ENCODE peak calls at places on chromosome 2, in eight cellular contexts. X is Peyer's patch; G is MM.1S; F is hepatocyte; R is heart right ventricle; A is uterus; Z is CD8-positive, alpha-beta memory T cell; T is foreskin keratinocyte. H is an unnamed sample. For H3K4me1 and H3K27me3, the result is how much of the 10 kb centered on the place peaks cover.

GRCh38 chr2:238106339-238106697 is 6.2 kb downstream of the ESPNL start:
- DNase-seq in Z (no peak), A (no peak), F (peak), R (no peak), T (no peak), G (no peak), X (peak), H (peak)

GRCh38 chr2:151051584-151052220 is 210.0 kb downstream of the RBM43 start:
- DNase-seq in A (no peak), F (peak), Z (no peak), T (no peak), X (peak), G (peak), R (peak), H (no peak)

GRCh38 chr2:207039225-207039624 is 99.9 kb downstream of the CPO start:
- DNase-seq in F (no peak), A (no peak), G (no peak), T (no peak), R (no peak), X (no peak), Z (no peak), H (no peak)

GRCh38 chr2:150136901-150137300 is 350.6 kb downstream of the RND3 start:
- DNase-seq in R (no peak), X (no peak), Z (no peak), A (no peak), T (peak), G (no peak), F (no peak), H (no peak)

GRCh38 chr2:112996635-112997034 is 8.6 kb upstream of the IL36A start:
- DNase-seq in Z (peak), A (no peak), X (peak), G (peak), R (no peak), T (no peak), F (no peak), H (no peak)

GRCh38 chr2:199806179-199806578 is 44.8 kb downstream of the FTCDNL1 start:
- DNase-seq in A (no peak), F (no peak), X (no peak), Z (no peak), R (no peak), G (no peak), T (no peak), H (no peak)

GRCh38 chr2:209993968-209994367 is 8.5 kb upstream of the RPE start:
- DNase-seq in T (no peak), Z (no peak), R (no peak), F (no peak), G (no peak), A (no peak), X (no peak), H (no peak)

GRCh38 chr2:226888971-226889370 is 53.1 kb downstream of the RHBDD1 start:
- DNase-seq in G (no peak), T (no peak), A (no peak), F (no peak), X (no peak), R (no peak), Z (no peak), H (no peak)

GRCh38 chr2:187294043-187294442 is 154.0 kb downstream of the CALCRL start:
- DNase-seq in R (no peak), Z (no peak), X (no peak), G (no peak), F (no peak), T (peak), A (no peak), H (no peak)

GRCh38 chr2:222176890-222177289 is 121.9 kb downstream of the PAX3 start:
- DNase-seq in T (no peak), F (no peak), A (no peak), Z (no peak), R (no peak), X (no peak), G (no peak), H (no peak)

GRCh38 chr2:239432174-239432573 is 31.4 kb upstream of the HDAC4 start:
- DNase-seq in G (no peak), X (no peak), T (no peak), A (no peak), Z (no peak), F (no peak), R (no peak), H (no peak)

GRCh38 chr2:47293967-47294366 is 109.0 kb upstream of the MSH2 start:
- DNase-seq in Z (no peak), R (no peak), A (no peak), F (no peak), X (peak), G (no peak), T (no peak), H (no peak)

GRCh38 chr2:147560810-147561521 is 283.9 kb upstream of the ACVR2A start:
- DNase-seq in G (no peak), Z (no peak), T (no peak), A (no peak), X (no peak), R (no peak), F (no peak), H (no peak)

GRCh38 chr2:127067620-127068350 is 39.2 kb downstream of the BIN1 start:
- DNase-seq in X (peak), G (peak), R (peak), T (peak), F (peak), Z (peak), A (peak), H (peak)

GRCh38 chr2:21836766-21837543 is 713.2 kb downstream of the TDRD15 start:
- DNase-seq in G (no peak), T (no peak), X (no peak), A (no peak), R (no peak), Z (no peak), F (no peak), H (no peak)

GRCh38 chr2:105789745-105790466 is 45.2 kb downstream of the NCK2 start:
- DNase-seq in F (no peak), Z (peak), A (peak), R (peak), X (peak), G (peak), T (peak), H (no peak)
- H3K4me1 ChIP-seq in F (under half), Z (half or more), A (under half), R (half or more), X (under half), G (half or more), T (under half), H (under half)

DNA sequence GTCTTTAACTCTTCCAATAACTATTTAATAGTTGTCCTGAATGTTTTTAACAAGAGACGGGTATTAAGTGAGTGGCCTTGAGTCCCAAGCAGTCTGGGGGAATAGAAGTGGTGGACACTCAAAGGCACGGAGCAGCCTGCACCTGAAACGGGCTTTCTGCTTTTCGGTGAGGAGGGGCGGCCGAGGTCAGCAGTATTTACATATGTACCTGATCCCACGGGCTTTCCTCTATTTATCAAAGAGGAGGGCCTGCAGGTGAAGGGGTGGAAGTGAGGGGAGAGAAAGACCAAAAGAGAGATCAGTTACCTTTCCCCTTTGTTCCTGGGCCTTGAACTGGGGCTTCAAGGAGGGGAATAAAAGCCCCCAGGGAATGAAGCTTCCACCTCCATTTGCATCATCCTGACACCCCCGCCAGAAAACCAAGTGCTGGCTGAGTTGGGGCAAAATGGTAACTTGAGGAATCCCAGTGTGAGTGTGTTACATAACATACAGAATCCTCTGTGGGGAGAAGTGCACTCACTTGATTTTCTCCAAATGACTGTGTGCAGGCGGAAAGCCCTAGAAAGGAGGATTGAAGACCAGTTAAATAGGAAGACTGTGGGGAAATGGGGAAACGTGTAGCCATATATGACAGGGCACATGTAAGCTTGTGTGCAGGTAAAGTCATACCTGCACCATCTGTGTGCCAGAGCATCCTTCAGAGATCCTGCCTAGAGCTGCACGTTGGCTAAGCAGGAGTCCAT is 12.4 kb downstream of the POU3F3 start:
- DNase-seq in A (no peak), Z (no peak), X (no peak), G (no peak), F (no peak), T (no peak), R (no peak), H (no peak)
- H3K27me3 ChIP-seq in A (half or more), Z (under half), X (under half), G (under half), F (half or more), T (half or more), R (half or more), H (half or more)

GRCh38 chr2:144437636-144438035 is 82.3 kb downstream of the ZEB2 start:
- DNase-seq in G (no peak), R (no peak), F (no peak), X (no peak), T (no peak), A (no peak), Z (no peak), H (no peak)

GRCh38 chr2:144441711-144442141 is 78.2 kb downstream of the ZEB2 start:
- DNase-seq in X (no peak), R (no peak), F (no peak), Z (no peak), G (no peak), A (no peak), T (no peak), H (no peak)

GRCh38 chr2:144443837-144444236 is 76.1 kb downstream of the ZEB2 start:
- DNase-seq in X (no peak), T (no peak), G (no peak), F (no peak), A (no peak), R (no peak), Z (no peak), H (no peak)

GRCh38 chr2:144434865-144435264 is 85.1 kb downstream of the ZEB2 start:
- DNase-seq in G (no peak), R (no peak), X (no peak), A (no peak), F (no peak), Z (no peak), T (no peak), H (no peak)

DNA sequence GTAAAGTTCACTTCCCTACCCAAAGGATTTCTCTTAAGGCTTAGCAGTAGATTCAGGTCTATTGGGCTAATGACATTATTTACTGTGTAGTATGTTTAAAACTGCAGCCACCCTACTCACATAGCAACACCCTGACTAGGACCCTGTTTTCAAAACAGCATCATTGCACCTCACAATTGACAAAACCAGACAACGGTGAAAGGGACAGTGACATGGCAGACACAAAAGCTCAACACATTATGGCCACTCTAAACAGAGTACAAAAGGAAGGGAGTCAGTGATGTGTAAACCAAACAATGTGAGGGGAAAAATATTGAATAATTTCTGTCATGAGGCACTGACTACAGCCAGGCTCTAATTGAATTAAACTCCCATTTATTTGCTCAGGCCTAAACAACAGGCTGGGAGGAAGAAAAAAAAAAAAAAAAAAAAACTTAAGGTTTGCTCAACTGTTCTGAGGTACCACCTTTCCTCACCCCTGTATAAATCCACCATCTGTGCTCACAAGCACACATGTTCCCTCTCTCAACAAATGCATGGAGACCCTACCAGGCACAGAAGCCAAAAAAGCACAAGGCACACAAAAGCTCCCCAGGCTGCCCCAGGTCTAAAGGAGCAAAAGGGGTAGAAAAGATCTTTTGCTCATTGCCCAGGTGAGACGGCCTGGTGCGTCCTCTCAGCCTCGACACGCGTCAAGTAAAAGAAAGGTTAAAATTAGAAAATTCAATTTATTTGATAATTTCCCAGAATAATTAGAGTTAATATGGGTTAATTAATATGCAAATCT is 81.0 kb downstream of the ZEB2 start:
- DNase-seq in F (no peak), G (no peak), R (no peak), A (no peak), T (no peak), Z (no peak), X (no peak), H (no peak)
- H3K4me1 ChIP-seq in F (under half), G (under half), R (under half), A (under half), T (under half), Z (under half), X (under half), H (under half)

GRCh38 chr2:219434468-219434717 is 250 bp upstream of the SPEG start:
- DNase-seq in R (no peak), Z (no peak), A (peak), X (no peak), T (no peak), G (no peak), F (no peak), H (no peak)

GRCh38 chr2:219436491-219436890 is 1.8 kb downstream of the SPEG start:
- DNase-seq in G (no peak), A (no peak), F (no peak), X (no peak), R (no peak), T (no peak), Z (no peak), H (no peak)

GRCh38 chr2:219433666-219434467 is 776 bp upstream of the SPEG start:
- DNase-seq in Z (no peak), T (no peak), X (no peak), F (no peak), R (no peak), A (no peak), G (no peak), H (no peak)

GRCh38 chr2:219435701-219436100 is 1.1 kb downstream of the SPEG start:
- DNase-seq in G (no peak), F (no peak), Z (no peak), T (no peak), X (no peak), R (no peak), A (no peak), H (no peak)

DNA sequence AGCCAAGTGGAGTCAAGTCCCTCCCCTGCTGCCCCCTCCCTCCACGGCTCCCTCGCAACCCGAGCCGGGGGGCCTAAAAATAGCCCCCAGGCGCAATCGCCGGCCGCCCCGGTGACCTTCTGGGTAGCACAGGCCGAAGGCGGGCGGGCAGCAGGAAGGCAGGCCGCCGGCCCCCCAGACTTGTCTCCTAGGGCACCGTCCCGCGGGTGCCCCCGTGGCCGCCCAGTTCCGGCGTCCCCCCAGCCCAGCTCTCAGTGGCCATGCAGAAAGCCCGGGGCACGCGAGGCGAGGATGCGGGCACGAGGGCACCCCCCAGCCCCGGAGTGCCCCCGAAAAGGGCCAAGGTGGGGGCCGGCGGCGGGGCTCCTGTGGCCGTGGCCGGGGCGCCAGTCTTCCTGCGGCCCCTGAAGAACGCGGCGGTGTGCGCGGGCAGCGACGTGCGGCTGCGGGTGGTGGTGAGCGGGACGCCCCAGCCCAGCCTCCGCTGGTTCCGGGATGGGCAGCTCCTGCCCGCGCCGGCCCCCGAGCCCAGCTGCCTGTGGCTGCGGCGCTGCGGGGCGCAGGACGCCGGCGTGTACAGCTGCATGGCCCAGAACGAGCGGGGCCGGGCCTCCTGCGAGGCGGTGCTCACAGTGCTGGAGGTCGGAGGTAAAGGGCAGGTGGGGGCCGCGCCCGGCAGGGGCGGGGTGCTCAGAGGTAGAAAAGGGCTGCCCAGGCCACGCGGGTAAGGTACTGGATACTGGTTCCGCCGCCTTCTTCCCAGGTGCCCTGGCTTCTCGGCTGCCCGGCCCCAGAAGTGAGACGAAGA is at the start of gene SPEG:
- DNase-seq in A (peak), X (no peak), F (no peak), Z (no peak), T (no peak), G (no peak), R (no peak), H (no peak)
- H3K27me3 ChIP-seq in A (under half), X (under half), F (under half), Z (under half), T (under half), G (half or more), R (under half), H (under half)

GRCh38 chr2:10576456-10576855 is 113.3 kb downstream of the NOL10 start:
- DNase-seq in A (no peak), F (no peak), T (no peak), R (no peak), Z (no peak), X (no peak), G (no peak), H (no peak)
- H3K4me1 ChIP-seq in A (under half), F (under half), T (half or more), R (under half), Z (under half), X (under half), G (under half), H (under half)

H was measured in right lobe of liver.